ENCODE peak calls at places on chromosomes 3 and 15, in four cellular contexts. N, H, P and R are unnamed samples.

GRCh38 chr3:66497288-66497972 is 3.4 kb downstream of the LRIG1 start:
- DNase-seq in N (no peak), H (no peak), P (no peak), R (no peak)

GRCh38 chr15:54462511-54462913 is 484.3 kb downstream of the UNC13C start:
- DNase-seq in P (no peak), H (no peak), N (peak; percentile 46), R (no peak)

GRCh38 chr3:128395500-128396125 is 71.1 kb downstream of the DNAJB8 start:
- DNase-seq in H (no peak), N (peak; percentile 82), P (no peak), R (no peak)

GRCh38 chr3:23232016-23232415 is 28.9 kb downstream of the UBE2E2 start:
- DNase-seq in N (no peak), P (no peak), H (no peak), R (no peak)

GRCh38 chr15:89051875-89052274 is 36.4 kb upstream of the ABHD2 start:
- DNase-seq in N (no peak), P (no peak), H (no peak), R (no peak)

GRCh38 chr15:101031203-101031602 is 112.0 kb downstream of the LRRK1 start:
- DNase-seq in N (no peak), P (peak; percentile 2), H (no peak), R (no peak)

GRCh38 chr3:169657351-169658124 is 6.0 kb downstream of the MECOM start:
- DNase-seq in H (no peak), P (no peak), N (no peak), R (no peak)

GRCh38 chr15:56772868-56773639 is 39.7 kb upstream of the ZNF280D start:
- DNase-seq in N (no peak), H (no peak), P (no peak), R (no peak)

GRCh38 chr3:69865920-69866679 is 126.8 kb downstream of the MITF start:
- DNase-seq in P (no peak), H (peak; percentile 36), N (no peak), R (no peak)

GRCh38 chr3:38824349-38824748 is 8.3 kb upstream of the SCN10A start:
- DNase-seq in P (no peak), N (no peak), H (no peak), R (no peak)

GRCh38 chr3:158420654-158421396 is 150.2 kb upstream of the MLF1 start:
- DNase-seq in N (no peak), P (no peak), H (peak; percentile 73), R (no peak)

GRCh38 chr15:66563126-66563525 is 2.7 kb downstream of the LCTL start:
- DNase-seq in H (no peak), N (no peak), P (no peak), R (no peak)

GRCh38 chr15:31434418-31435255 is 108.0 kb downstream of the KLF13 start:
- DNase-seq in P (no peak), H (no peak), N (peak; percentile 70), R (no peak)

GRCh38 chr15:76012021-76012551 is at the start of gene NRG4:
- DNase-seq in H (no peak), N (peak; percentile 61), P (no peak), R (no peak)

GRCh38 chr15:62584301-62585235 is 419.5 kb upstream of the C2CD4B start:
- DNase-seq in H (no peak), P (no peak), N (no peak), R (peak; percentile 27)

GRCh38 chr3:185420762-185421161 is 57.8 kb downstream of the MAP3K13 start:
- DNase-seq in N (no peak), H (no peak), P (no peak), R (no peak)

GRCh38 chr3:59680916-59681315 is 631.1 kb upstream of the CFAP20DC start:
- DNase-seq in P (no peak), N (no peak), H (no peak), R (no peak)

GRCh38 chr15:70099966-70100494 is 2.3 kb upstream of the TLE3 start:
- DNase-seq in P (no peak), N (no peak), H (no peak), R (no peak)

GRCh38 chr3:116809218-116809617 is 99.6 kb downstream of the TUSC7 start:
- DNase-seq in H (no peak), N (no peak), P (no peak), R (no peak)

GRCh38 chr3:12287727-12288465 is 974 bp upstream of the PPARG start:
- DNase-seq in P (peak; percentile 54), H (no peak), N (peak; percentile 60), R (no peak)

GRCh38 chr3:192026656-192027055 is 565.7 kb downstream of the PYDC2 start:
- DNase-seq in H (peak; percentile 22), N (no peak), P (no peak), R (no peak)

GRCh38 chr3:71583569-71584215 is at the start of gene FOXP1:
- DNase-seq in N (peak; percentile 88), P (peak; percentile 73), H (peak; percentile 47), R (peak; percentile 55)

GRCh38 chr15:73522011-73522410 is 79.0 kb downstream of the REC114 start:
- DNase-seq in N (no peak), P (no peak), H (no peak), R (no peak)

GRCh38 chr3:55570361-55570760 is 83.3 kb upstream of the WNT5A start:
- DNase-seq in H (peak; percentile 30), P (no peak), N (no peak), R (no peak)

GRCh38 chr3:105878061-105878460 is 9.2 kb upstream of the CBLB start:
- DNase-seq in H (no peak), N (no peak), P (no peak), R (no peak)

GRCh38 chr15:63971427-63971805 is 74.9 kb downstream of the DAPK2 start:
- DNase-seq in P (no peak), H (no peak), N (peak; percentile 73), R (no peak)

GRCh38 chr15:89230277-89230676 is 8.9 kb upstream of the RLBP1 start:
- DNase-seq in H (no peak), P (no peak), N (no peak), R (no peak)